ENCODE peak calls at places on chromosomes 11 and 22, in five cellular contexts. C is small intestine; T is kidney; M is CD4-positive, alpha-beta memory T cell; J is CD8-positive, alpha-beta T cell. Q is an unnamed sample. For H3K36me3, the result is how much of the 10 kb centered on the place peaks cover.

GRCh38 chr11:67163006-67163405 is 43.9 kb downstream of the KDM2A start:
- DNase-seq in C (no peak), T (no peak), M (no peak), J (no peak), Q (no peak)

GRCh38 chr11:68099474-68100405 is 21.4 kb downstream of the CHKA start:
- DNase-seq in C (peak), T (no peak), M (peak), J (peak), Q (no peak)

GRCh38 chr22:24137595-24137994 is 43.7 kb upstream of the SUSD2 start:
- DNase-seq in C (no peak), T (no peak), M (no peak), J (no peak), Q (no peak)

GRCh38 chr22:24359452-24360120 is 67.8 kb upstream of the ADORA2A start:
- DNase-seq in C (peak), T (no peak), M (no peak), J (no peak), Q (no peak)

GRCh38 chr11:46865340-46865739 is 19.3 kb upstream of the CKAP5 start:
- DNase-seq in C (no peak), T (no peak), M (no peak), J (no peak), Q (no peak)

GRCh38 chr11:5703741-5704536 is 14.3 kb downstream of the TRIM22 start:
- DNase-seq in C (no peak), T (no peak), M (no peak), J (no peak), Q (no peak)

GRCh38 chr11:117873828-117874125 is 2.7 kb downstream of the FXYD6 start:
- DNase-seq in C (no peak), T (no peak), M (no peak), J (no peak), Q (no peak)

GRCh38 chr11:2580061-2580421 is 119.8 kb downstream of the KCNQ1OT1 start:
- DNase-seq in C (no peak), T (peak), M (no peak), J (no peak), Q (no peak)

GRCh38 chr11:130882138-130882551 is 34.1 kb downstream of the SNX19 start:
- DNase-seq in C (no peak), T (no peak), M (no peak), J (no peak), Q (no peak)

GRCh38 chr11:45145421-45146071 is 893 bp upstream of the PRDM11 start:
- DNase-seq in C (peak), T (peak), M (peak), J (no peak), Q (no peak)

GRCh38 chr11:60222141-60222540 is 20.8 kb downstream of the MS4A4E start:
- DNase-seq in C (no peak), T (no peak), M (no peak), J (no peak), Q (no peak)

GRCh38 chr11:127074151-127074761 is 73.7 kb upstream of the KIRREL3 start:
- DNase-seq in C (peak), T (no peak), M (no peak), J (no peak), Q (no peak)

GRCh38 chr22:40156001-40156516 is 21.7 kb upstream of the TNRC6B start:
- DNase-seq in C (peak), T (no peak), M (no peak), J (no peak), Q (no peak)

GRCh38 chr22:32487021-32487420 is 12.4 kb downstream of the FBXO7 start:
- DNase-seq in C (no peak), T (no peak), M (no peak), J (no peak), Q (no peak)

GRCh38 chr11:17684550-17684949 is 34.8 kb upstream of the MYOD1 start:
- DNase-seq in C (no peak), T (no peak), M (no peak), J (no peak), Q (no peak)

GRCh38 chr11:120871924-120872323 is 152.0 kb upstream of the TBCEL start:
- DNase-seq in C (no peak), T (no peak), M (no peak), J (no peak), Q (no peak)

GRCh38 chr11:1507381-1508140 is 21.0 kb upstream of the MOB2 start:
- DNase-seq in C (no peak), T (peak), M (no peak), J (no peak), Q (no peak)

GRCh38 chr11:65305501-65306268 is 9.0 kb upstream of the CDC42EP2 start:
- DNase-seq in C (no peak), T (no peak), M (no peak), J (no peak), Q (no peak)

GRCh38 chr11:124644426-124645280 is 22.0 kb downstream of the TBRG1 start:
- DNase-seq in C (peak), T (no peak), M (peak), J (no peak), Q (peak)

GRCh38 chr11:73152086-73152853 is 10.2 kb upstream of the FCHSD2 start:
- DNase-seq in C (no peak), T (no peak), M (no peak), J (no peak), Q (no peak)

GRCh38 chr11:46198873-46199250 is 77.6 kb upstream of the PHF21A start:
- DNase-seq in C (no peak), T (no peak), M (no peak), J (no peak), Q (no peak)

GRCh38 chr11:19079643-19080440 is 19.3 kb upstream of the MRGPRX2 start:
- DNase-seq in C (no peak), T (no peak), M (no peak), J (no peak), Q (no peak)

GRCh38 chr11:119034813-119035212 is 4.1 kb upstream of the SLC37A4 start:
- DNase-seq in C (no peak), T (no peak), M (no peak), J (no peak), Q (no peak)
- H3K36me3 ChIP-seq in C (under half), T (under half), M (under half), J (under half), Q (under half)

GRCh38 chr11:104584823-104585222 is 313.4 kb downstream of the CASP12 start:
- DNase-seq in C (no peak), T (no peak), M (no peak), J (no peak), Q (no peak)
- H3K36me3 ChIP-seq in C (under half), T (under half), M (under half), J (under half), Q (under half)

GRCh38 chr22:36317658-36318271 is 64.8 kb downstream of the APOL1 start:
- DNase-seq in C (no peak), T (no peak), M (no peak), J (no peak), Q (no peak)

GRCh38 chr22:36321797-36322601 is 65.8 kb downstream of the MYH9 start:
- DNase-seq in C (no peak), T (peak), M (no peak), J (no peak), Q (no peak)

GRCh38 chr22:36318442-36318841 is 65.5 kb downstream of the APOL1 start:
- DNase-seq in C (no peak), T (no peak), M (no peak), J (no peak), Q (no peak)

GRCh38 chr22:36320553-36320952 is 67.2 kb downstream of the MYH9 start:
- DNase-seq in C (no peak), T (no peak), M (no peak), J (no peak), Q (no peak)

DNA sequence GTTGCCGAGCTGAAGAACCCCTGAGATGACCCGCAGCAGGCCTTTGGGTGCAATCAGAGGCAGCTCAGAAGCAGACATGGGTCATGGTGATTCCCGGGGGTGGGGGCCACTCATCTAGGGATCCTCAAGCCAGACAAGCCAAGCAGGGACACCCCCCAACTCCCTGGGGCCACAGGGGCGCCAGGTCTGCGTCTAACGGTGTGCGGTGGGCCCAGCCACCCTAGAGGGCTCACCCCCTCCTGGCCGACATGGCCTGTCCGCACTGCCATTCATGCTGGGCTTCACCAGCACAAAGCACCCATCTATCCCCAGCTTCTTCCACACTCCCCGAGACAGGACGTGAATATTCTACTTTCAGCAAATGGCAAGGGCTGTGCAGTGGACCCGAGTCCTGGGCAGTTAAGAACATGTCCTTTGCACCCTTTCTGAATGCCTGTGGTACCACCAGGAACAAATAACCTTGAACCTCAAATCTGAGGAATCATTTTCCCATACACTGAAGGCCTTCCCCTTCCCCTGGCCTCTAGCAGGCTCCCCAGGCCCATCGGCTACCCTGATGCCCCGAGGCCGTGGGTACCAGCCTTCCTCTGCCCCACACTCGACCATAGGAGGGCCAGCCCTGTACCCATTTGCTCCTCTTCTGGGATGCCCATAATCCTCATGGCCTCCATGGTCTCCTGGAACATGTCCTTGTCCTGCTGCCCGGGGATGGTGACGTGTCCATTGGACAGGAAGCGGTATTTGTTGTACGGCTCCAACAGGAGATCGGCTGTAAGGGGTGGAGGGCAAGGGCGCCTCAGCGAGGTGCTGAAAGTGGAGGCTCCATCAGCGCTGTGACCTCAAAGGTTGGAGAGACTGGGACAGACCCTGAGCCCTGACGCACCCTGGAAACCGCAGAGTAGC is 66.9 kb downstream of the APOL1 start:
- DNase-seq in C (no peak), T (peak), M (no peak), J (no peak), Q (no peak)
- H3K36me3 ChIP-seq in C (under half), T (under half), M (half or more), J (half or more), Q (half or more)

GRCh38 chr11:9745411-9746211 is 81.7 kb downstream of the SWAP70 start:
- DNase-seq in C (no peak), T (no peak), M (no peak), J (no peak), Q (no peak)
- H3K36me3 ChIP-seq in C (under half), T (under half), M (under half), J (under half), Q (under half)

GRCh38 chr22:21073482-21073881 is 27.7 kb downstream of the LRRC74B start:
- DNase-seq in C (no peak), T (no peak), M (no peak), J (no peak), Q (no peak)

GRCh38 chr22:21075516-21076138 is 29.9 kb downstream of the LRRC74B start:
- DNase-seq in C (no peak), T (no peak), M (no peak), J (no peak), Q (no peak)

GRCh38 chr22:21074092-21074715 is 28.5 kb downstream of the LRRC74B start:
- DNase-seq in C (no peak), T (no peak), M (no peak), J (no peak), Q (no peak)

GRCh38 chr22:21070690-21071615 is 25.2 kb downstream of the LRRC74B start:
- DNase-seq in C (no peak), T (no peak), M (no peak), J (no peak), Q (no peak)

GRCh38 chr22:21073023-21073422 is 27.3 kb downstream of the LRRC74B start:
- DNase-seq in C (no peak), T (no peak), M (no peak), J (no peak), Q (no peak)
- H3K36me3 ChIP-seq in C (under half), T (under half), M (under half), J (under half), Q (under half)

Q was measured in CD8-positive, alpha-beta memory T cell.